ENCODE peak calls at places on chromosomes 16 and 17, in seven cellular contexts. I is ascending aorta, W is foreskin fibroblast, S is RWPE1, G is astrocyte of the spinal cord, L is fibroblast of lung, M is thoracic aorta. R is an unnamed sample.

GRCh38 chr16:23729503-23730424 is 16.7 kb upstream of the ERN2 start:
- DNase-seq in I (no peak), W (peak; percentile 64), S (peak; percentile 24), G (peak; percentile 17), L (peak; percentile 17), M (no peak), R (no peak)

GRCh38 chr16:74449470-74449869 is 28.2 kb upstream of the CLEC18B start:
- DNase-seq in I (peak; percentile 65), W (peak; percentile 86), S (peak; percentile 71), G (no peak), L (peak; percentile 73), M (no peak), R (no peak)

GRCh38 chr16:70746040-70746707 is 54.8 kb downstream of the VAC14 start:
- DNase-seq in I (peak; percentile 96), W (peak; percentile 92), S (peak; percentile 68), G (peak; percentile 69), L (peak; percentile 87), M (peak; percentile 88), R (no peak)

GRCh38 chr16:23206986-23207385 is 24.4 kb downstream of the SCNN1G start:
- DNase-seq in I (no peak), W (no peak), S (no peak), G (no peak), L (no peak), M (no peak), R (no peak)

GRCh38 chr17:76268015-76268749 is 3.0 kb downstream of the UBALD2 start:
- DNase-seq in I (peak; percentile 87), W (peak; percentile 91), S (peak; percentile 84), G (peak; percentile 67), L (peak; percentile 70), M (no peak), R (peak; percentile 92)

GRCh38 chr16:3656491-3657468 is 2.3 kb downstream of the DNASE1 start:
- DNase-seq in I (no peak), W (peak; percentile 28), S (peak; percentile 13), G (no peak), L (no peak), M (no peak), R (no peak)

GRCh38 chr17:70871180-70871818 is 702.0 kb downstream of the KCNJ2 start:
- DNase-seq in I (no peak), W (no peak), S (no peak), G (no peak), L (no peak), M (no peak), R (no peak)

GRCh38 chr16:4500283-4500682 is 24.1 kb downstream of the HMOX2 start:
- DNase-seq in I (no peak), W (peak; percentile 90), S (peak; percentile 87), G (peak; percentile 79), L (peak; percentile 88), M (no peak), R (no peak)

GRCh38 chr16:85293899-85294642 is 181.8 kb upstream of the CIBAR2 start:
- DNase-seq in I (no peak), W (no peak), S (no peak), G (no peak), L (no peak), M (no peak), R (no peak)

GRCh38 chr17:20010099-20010863 is 1.1 kb downstream of the SPECC1 start:
- DNase-seq in I (peak; percentile 70), W (peak; percentile 86), S (peak; percentile 32), G (peak; percentile 60), L (peak; percentile 55), M (no peak), R (no peak)

GRCh38 chr16:24538756-24539294 is 541 bp upstream of the RBBP6 start:
- DNase-seq in I (no peak), W (no peak), S (no peak), G (no peak), L (no peak), M (no peak), R (no peak)

GRCh38 chr16:56303066-56303705 is 111.9 kb downstream of the GNAO1 start:
- DNase-seq in I (no peak), W (no peak), S (no peak), G (no peak), L (no peak), M (no peak), R (no peak)

DNA sequence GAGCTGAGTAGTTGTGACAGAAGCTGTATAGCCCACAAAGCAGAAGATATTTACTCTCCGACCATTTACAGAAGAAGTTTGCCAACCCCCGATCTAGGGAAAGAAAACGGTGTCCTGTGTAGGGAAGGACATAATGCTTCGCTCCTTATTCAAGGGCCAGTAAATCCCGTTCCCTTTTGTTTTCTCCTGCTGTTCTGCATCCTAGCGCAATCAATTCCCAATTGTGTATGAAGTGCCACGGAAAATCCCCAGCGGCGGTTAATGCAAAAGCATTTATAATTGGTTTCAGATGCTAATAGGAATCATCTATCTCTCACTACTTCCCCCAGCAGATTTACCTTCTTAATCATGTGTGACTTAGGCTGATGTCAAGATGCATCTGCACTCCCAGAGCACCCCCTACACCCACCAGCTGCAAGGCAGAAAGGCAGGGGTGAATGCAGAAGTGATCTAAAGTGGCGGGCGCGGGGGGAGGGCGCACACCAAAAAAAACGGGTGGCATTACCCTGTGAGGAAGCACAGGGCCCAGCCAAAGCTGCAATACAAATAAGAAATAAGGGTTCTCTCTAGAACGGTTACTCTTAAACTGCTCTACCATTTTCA is 32.7 kb upstream of the SSTR2 start:
- DNase-seq in I (no peak), W (no peak), S (no peak), G (no peak), L (no peak), M (no peak), R (no peak)
- TF ChIP-seq CTCF in I (no peak), W (no peak), S (no peak), G (no peak), L (no peak), M (no peak), R (no peak)

GRCh38 chr16:29916979-29917378 is 9.0 kb downstream of the KCTD13 start:
- DNase-seq in I (no peak), W (no peak), S (no peak), G (no peak), L (no peak), M (no peak), R (no peak)

GRCh38 chr16:29922986-29923501 is 3.0 kb downstream of the KCTD13 start:
- DNase-seq in I (no peak), W (no peak), S (no peak), G (no peak), L (no peak), M (no peak), R (no peak)

GRCh38 chr16:29925173-29925804 is 737 bp downstream of the KCTD13 start:
- DNase-seq in I (no peak), W (no peak), S (peak; percentile 30), G (no peak), L (peak; percentile 10), M (no peak), R (no peak)

GRCh38 chr16:29922326-29922725 is 3.7 kb downstream of the KCTD13 start:
- DNase-seq in I (no peak), W (no peak), S (no peak), G (no peak), L (no peak), M (no peak), R (no peak)

DNA sequence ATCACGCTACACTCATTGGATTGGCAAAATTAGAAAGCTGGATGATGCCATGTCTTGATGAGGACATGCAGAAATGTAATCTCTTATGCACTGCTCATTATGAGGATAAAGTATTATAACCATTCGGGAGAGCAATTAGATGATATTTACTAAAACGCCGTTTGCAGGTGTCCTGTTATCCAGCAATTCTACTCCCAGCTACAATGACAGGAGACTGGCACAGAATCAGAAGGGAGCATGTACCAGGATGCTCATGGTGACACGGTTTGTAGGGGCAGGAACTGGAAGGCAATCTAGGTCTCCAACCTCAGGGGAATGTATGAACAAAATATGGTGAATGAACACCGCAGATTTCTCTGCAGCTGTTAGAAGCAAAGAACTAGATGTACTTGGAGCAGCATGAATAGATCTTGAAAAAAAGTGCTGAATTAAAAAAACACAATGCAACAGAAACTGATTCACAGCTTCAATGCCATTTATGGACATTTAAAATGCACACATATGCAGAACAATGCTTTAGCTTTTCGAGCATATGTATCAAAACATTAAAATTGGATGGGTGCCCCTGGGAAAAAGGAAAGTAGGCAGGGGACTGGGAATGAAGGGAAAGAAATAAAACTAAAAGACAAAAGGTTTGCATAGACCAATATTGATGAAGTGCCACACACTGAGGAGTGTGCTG is 5.2 kb downstream of the KCTD13 start:
- DNase-seq in I (no peak), W (no peak), S (no peak), G (no peak), L (no peak), M (no peak), R (no peak)
- TF ChIP-seq CTCF in I (no peak), W (no peak), S (no peak), G (no peak), L (no peak), M (no peak), R (no peak)

DNA sequence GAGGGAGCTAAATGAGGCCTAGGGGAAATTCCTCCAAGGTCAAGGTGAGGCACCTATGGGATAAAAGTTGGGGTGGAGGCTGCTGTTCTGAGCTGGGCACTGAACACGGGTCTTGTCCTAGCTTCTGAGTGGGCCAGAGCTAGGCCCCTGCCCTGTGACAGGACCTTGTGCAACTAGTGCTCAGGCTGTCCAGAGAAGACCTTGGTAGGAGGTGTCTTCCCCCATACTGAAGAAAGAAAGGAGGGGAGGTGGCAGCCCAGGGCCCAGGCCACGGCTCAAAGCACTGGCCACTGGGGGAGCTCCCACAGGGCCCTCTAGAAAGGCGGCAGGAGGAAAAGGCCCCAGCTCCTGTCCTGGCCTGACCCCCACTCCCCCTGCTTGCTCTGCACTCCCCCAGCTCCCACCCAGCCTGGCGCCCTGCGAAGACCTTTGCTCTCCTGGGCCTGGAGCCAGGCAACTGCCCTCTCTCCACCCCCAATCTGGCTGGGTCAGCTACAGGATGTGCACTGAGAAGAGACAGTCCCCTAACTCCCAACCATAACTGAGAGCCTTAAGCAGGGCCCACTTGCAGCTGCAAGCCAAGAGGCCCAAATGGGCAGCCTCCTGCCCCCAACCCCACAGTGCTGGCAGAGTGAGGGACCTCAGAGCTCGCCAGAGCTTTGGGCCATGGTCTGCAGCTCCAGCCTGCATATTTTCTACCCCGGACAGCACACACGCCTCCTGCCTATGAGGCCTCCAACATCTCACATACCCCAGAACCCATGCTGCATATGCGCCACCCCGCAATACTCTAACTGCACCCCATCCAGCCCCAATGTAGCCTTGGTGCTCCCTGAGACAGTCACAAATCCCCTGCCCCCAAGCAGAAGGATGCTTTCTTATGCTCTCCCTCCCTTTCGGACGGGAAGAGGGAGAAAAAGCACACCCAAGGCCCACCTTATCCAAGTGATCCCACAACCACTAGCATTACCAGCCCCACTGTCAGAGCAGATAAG is 15.3 kb downstream of the HSD11B2 start:
- DNase-seq in I (no peak), W (no peak), S (no peak), G (no peak), L (no peak), M (no peak), R (no peak)
- TF ChIP-seq CTCF in I (no peak), W (no peak), S (no peak), G (no peak), L (no peak), M (no peak), R (no peak)

DNA sequence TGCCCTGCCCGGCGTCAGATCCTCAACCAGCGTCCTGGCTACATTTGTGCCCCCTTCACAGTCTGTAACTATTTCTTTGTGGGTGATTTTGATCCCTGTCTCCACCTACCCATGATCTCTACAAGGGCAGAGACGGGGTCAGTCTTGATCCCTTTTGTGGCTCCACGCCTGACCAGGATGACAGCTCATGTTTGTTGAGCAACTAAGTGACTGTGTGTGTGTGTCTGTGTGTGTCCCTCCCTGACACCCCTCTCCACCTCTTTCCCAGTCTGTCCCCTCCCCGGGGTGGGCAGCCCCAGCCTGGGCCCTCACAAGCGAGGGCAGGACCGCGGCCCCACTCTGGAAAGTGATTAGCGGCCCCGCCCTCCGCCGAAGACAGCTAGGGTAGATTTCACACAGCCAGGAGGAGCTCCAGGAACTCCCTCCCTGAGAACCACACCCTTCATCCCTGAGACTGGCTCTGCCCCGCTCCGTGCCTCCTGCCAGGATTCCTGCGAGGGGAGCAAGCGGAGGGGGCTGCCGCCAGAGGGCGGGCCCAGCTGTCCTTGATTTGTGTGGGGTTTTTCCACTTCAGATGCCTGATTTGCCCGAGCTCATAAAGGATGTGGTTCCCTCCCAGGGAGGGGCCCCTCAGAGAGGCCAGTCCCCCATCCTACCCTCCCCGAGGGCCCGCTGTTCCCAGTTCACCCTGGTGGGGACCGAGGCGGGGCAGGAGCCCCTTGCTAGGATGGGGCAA is 5.3 kb upstream of the HS3ST6 start:
- DNase-seq in I (no peak), W (peak; percentile 75), S (peak; percentile 60), G (no peak), L (peak; percentile 21), M (no peak), R (no peak)
- TF ChIP-seq CTCF in I (no peak), W (peak; percentile 31), S (peak; percentile 61), G (peak; percentile 53), L (no peak), M (no peak), R (peak; percentile 11)

R was measured in CD14-positive monocyte.